ENCODE peak calls at places on chromosomes 4 and X, in ten cellular contexts. P is activated T-cell treated with anti-CD3 and anti-CD28 coated beads, Interleukin-2, amount 50 U/mL, for 24 hours; Z is putamen; H is endothelial cell; J is activated naive CD4-positive, alpha-beta T cell treated with Interleukin-2 at 50 U/mL for 16 hours; B is K562; X is islet precursor cell; W is substantia nigra; C is stimulated activated CD4-positive, alpha-beta T cell treated with anti-CD3 and anti-CD28 coated beads, Interleukin-2, amount 100 ng/mL, for 24 hours; E is kidney tubule cell. S is an unnamed sample.

GRCh38 chrX:99353412-99353811 is 1056.7 kb downstream of the PCDH19 start:
- DNase-seq in P (no peak), Z (no peak), H (no peak), J (no peak), B (no peak), X (no peak), W (no peak), C (no peak), E (no peak), S (no peak)

GRCh38 chr4:17958185-17958584 is 63.4 kb downstream of the LCORL start:
- DNase-seq in P (no peak), Z (no peak), H (no peak), J (no peak), B (no peak), X (no peak), W (no peak), C (no peak), E (peak; percentile 31), S (no peak)

GRCh38 chr4:142402925-142403324 is 443.2 kb downstream of the INPP4B start:
- DNase-seq in P (no peak), Z (no peak), H (no peak), J (peak; percentile 45), B (no peak), X (peak; percentile 69), W (no peak), C (no peak), E (peak; percentile 23), S (peak; percentile 16)

GRCh38 chr4:179751669-179752068 is 2309.4 kb upstream of the AGA start:
- DNase-seq in P (no peak), Z (no peak), H (no peak), J (no peak), B (no peak), X (no peak), W (no peak), C (no peak), E (no peak), S (no peak)

GRCh38 chr4:183797445-183798248 is 107.5 kb upstream of the STOX2 start:
- DNase-seq in P (peak; percentile 34), Z (no peak), H (peak; percentile 42), J (no peak), B (no peak), X (peak; percentile 84), W (no peak), C (peak; percentile 34), E (peak; percentile 61), S (no peak)

GRCh38 chr4:89056953-89057398 is at the start of gene FAM13A:
- DNase-seq in P (no peak), Z (peak; percentile 72), H (peak; percentile 49), J (no peak), B (peak; percentile 77), X (peak; percentile 93), W (peak; percentile 8), C (no peak), E (peak; percentile 93), S (peak; percentile 77)

GRCh38 chrX:38839269-38839668 is 38.0 kb downstream of the MID1IP1 start:
- DNase-seq in P (no peak), Z (no peak), H (no peak), J (no peak), B (no peak), X (no peak), W (no peak), C (no peak), E (no peak), S (no peak)

GRCh38 chr4:108051343-108051742 is 61.7 kb downstream of the HADH start:
- DNase-seq in P (no peak), Z (no peak), H (no peak), J (no peak), B (no peak), X (peak; percentile 89), W (no peak), C (no peak), E (no peak), S (no peak)

GRCh38 chr4:176309772-176310171 is 10.0 kb upstream of the SPCS3 start:
- DNase-seq in P (no peak), Z (no peak), H (no peak), J (no peak), B (no peak), X (no peak), W (no peak), C (no peak), E (peak; percentile 28), S (no peak)

GRCh38 chr4:17762705-17763104 is 18.7 kb downstream of the FAM184B start:
- DNase-seq in P (no peak), Z (no peak), H (no peak), J (no peak), B (peak; percentile 19), X (no peak), W (no peak), C (no peak), E (peak; percentile 72), S (no peak)

GRCh38 chr4:117135634-117136354 is 50.4 kb upstream of the TRAM1L1 start:
- DNase-seq in P (no peak), Z (no peak), H (no peak), J (no peak), B (no peak), X (peak; percentile 68), W (no peak), C (no peak), E (peak; percentile 41), S (no peak)

GRCh38 chr4:99637174-99637573 is 20.5 kb downstream of the C4orf54 start:
- DNase-seq in P (no peak), Z (no peak), H (no peak), J (no peak), B (no peak), X (no peak), W (no peak), C (no peak), E (no peak), S (no peak)

GRCh38 chr4:186570193-186570996 is 15.0 kb upstream of the MTNR1A start:
- DNase-seq in P (no peak), Z (no peak), H (no peak), J (no peak), B (no peak), X (peak; percentile 85), W (no peak), C (no peak), E (peak; percentile 90), S (no peak)

GRCh38 chr4:20684852-20685763 is 15.2 kb upstream of the PACRGL start:
- DNase-seq in P (no peak), Z (peak; percentile 26), H (no peak), J (no peak), B (peak; percentile 21), X (no peak), W (no peak), C (no peak), E (peak; percentile 44), S (peak; percentile 29)

GRCh38 chrX:41313419-41313818 is 20.5 kb upstream of the DDX3X start:
- DNase-seq in P (no peak), Z (no peak), H (no peak), J (no peak), B (no peak), X (no peak), W (no peak), C (no peak), E (peak; percentile 75), S (no peak)

GRCh38 chrX:110032534-110033161 is 29.7 kb downstream of the TMEM164 start:
- DNase-seq in P (no peak), Z (no peak), H (no peak), J (no peak), B (no peak), X (no peak), W (no peak), C (no peak), E (no peak), S (no peak)

GRCh38 chrX:45404206-45404605 is 203.5 kb upstream of the DIPK2B start:
- DNase-seq in P (no peak), Z (no peak), H (no peak), J (no peak), B (no peak), X (no peak), W (no peak), C (no peak), E (no peak), S (no peak)

GRCh38 chr4:56995525-56995924 is 16.8 kb downstream of the POLR2B start:
- DNase-seq in P (no peak), Z (peak; percentile 83), H (no peak), J (no peak), B (no peak), X (no peak), W (peak; percentile 54), C (no peak), E (no peak), S (peak; percentile 91)

GRCh38 chrX:149871940-149872339 is 9.0 kb upstream of the MAGEA8 start:
- DNase-seq in P (peak; percentile 81), Z (no peak), H (peak; percentile 55), J (peak; percentile 63), B (peak; percentile 65), X (peak; percentile 68), W (no peak), C (peak; percentile 69), E (peak; percentile 42), S (no peak)

GRCh38 chr4:122195718-122196117 is 43.6 kb downstream of the BLTP1 start:
- DNase-seq in P (no peak), Z (no peak), H (no peak), J (no peak), B (no peak), X (no peak), W (no peak), C (no peak), E (peak; percentile 4), S (no peak)

GRCh38 chr4:78608684-78609083 is 57.1 kb downstream of the ANXA3 start:
- DNase-seq in P (no peak), Z (no peak), H (no peak), J (no peak), B (no peak), X (no peak), W (no peak), C (no peak), E (no peak), S (no peak)

GRCh38 chrX:69065451-69065850 is 99.8 kb downstream of the PJA1 start:
- DNase-seq in P (no peak), Z (no peak), H (no peak), J (no peak), B (no peak), X (peak; percentile 54), W (no peak), C (no peak), E (peak; percentile 72), S (no peak)

GRCh38 chrX:389021-389441 is 2.3 kb upstream of the PPP2R3B start:
- DNase-seq in P (no peak), Z (peak; percentile 88), H (no peak), J (no peak), B (no peak), X (no peak), W (peak; percentile 56), C (no peak), E (no peak), S (peak; percentile 93)

GRCh38 chrX:22397566-22397965 is 124.9 kb downstream of the CBLL2 start:
- DNase-seq in P (no peak), Z (no peak), H (no peak), J (no peak), B (no peak), X (no peak), W (no peak), C (no peak), E (no peak), S (no peak)

GRCh38 chrX:149151805-149152757 is 353.0 kb downstream of the IDS start:
- DNase-seq in P (no peak), Z (no peak), H (no peak), J (no peak), B (no peak), X (peak; percentile 72), W (no peak), C (no peak), E (peak; percentile 13), S (no peak)

GRCh38 chr4:190019023-190019858 is 7.8 kb downstream of the FRG2 start:
- DNase-seq in P (peak; percentile 36), Z (no peak), H (peak; percentile 41), J (no peak), B (no peak), X (peak; percentile 53), W (no peak), C (no peak), E (no peak), S (no peak)

GRCh38 chr4:19776021-19776459 is 475.7 kb upstream of the SLIT2 start:
- DNase-seq in P (no peak), Z (no peak), H (no peak), J (no peak), B (no peak), X (peak; percentile 70), W (no peak), C (no peak), E (peak; percentile 100), S (no peak)

GRCh38 chrX:69024931-69025330 is 140.3 kb downstream of the PJA1 start:
- DNase-seq in P (no peak), Z (no peak), H (no peak), J (no peak), B (no peak), X (peak; percentile 50), W (no peak), C (no peak), E (peak; percentile 72), S (no peak)